ENCODE peak calls at places on chromosomes 3 and 15, in ten cellular contexts. One of them, this sample, is unnamed.

GRCh38 chr15:92650256-92650655 is 5.3 kb downstream of the FAM174B start:
- DNase-seq in AG09309: no peak
- DNase-seq in memory B cell: no peak
- DNase-seq in anterior cingulate cortex: peak
- DNase-seq in dorsolateral prefrontal cortex: peak
- DNase-seq in right atrium auricular region: no peak
- DNase-seq in T1000: no peak
- DNase-seq in cardiac fibroblast: no peak
- DNase-seq in T-helper 2 cell: no peak
- DNase-seq in mucosa of gallbladder: no peak
- DNase-seq in this sample: no peak

GRCh38 chr3:149085828-149086231 is 503 bp downstream of the HLTF start:
- DNase-seq in cardiac fibroblast: peak
- DNase-seq in anterior cingulate cortex: peak
- DNase-seq in AG09309: no peak
- DNase-seq in dorsolateral prefrontal cortex: no peak
- DNase-seq in T1000: no peak
- DNase-seq in T-helper 2 cell: peak
- DNase-seq in memory B cell: peak
- DNase-seq in mucosa of gallbladder: no peak
- DNase-seq in right atrium auricular region: no peak
- DNase-seq in this sample: peak

GRCh38 chr3:16286161-16286560 is 21.1 kb downstream of the OXNAD1 start:
- DNase-seq in T1000: no peak
- DNase-seq in anterior cingulate cortex: no peak
- DNase-seq in mucosa of gallbladder: no peak
- DNase-seq in cardiac fibroblast: no peak
- DNase-seq in memory B cell: no peak
- DNase-seq in right atrium auricular region: no peak
- DNase-seq in dorsolateral prefrontal cortex: no peak
- DNase-seq in T-helper 2 cell: peak
- DNase-seq in AG09309: no peak
- DNase-seq in this sample: peak

GRCh38 chr3:70815817-70816216 is 503.4 kb upstream of the MDFIC2 start:
- DNase-seq in anterior cingulate cortex: no peak
- DNase-seq in T-helper 2 cell: no peak
- DNase-seq in AG09309: no peak
- DNase-seq in cardiac fibroblast: no peak
- DNase-seq in memory B cell: no peak
- DNase-seq in T1000: no peak
- DNase-seq in right atrium auricular region: no peak
- DNase-seq in mucosa of gallbladder: no peak
- DNase-seq in dorsolateral prefrontal cortex: no peak
- DNase-seq in this sample: no peak

GRCh38 chr3:22439626-22440025 is 688.6 kb upstream of the ZNF385D start:
- DNase-seq in memory B cell: no peak
- DNase-seq in mucosa of gallbladder: no peak
- DNase-seq in anterior cingulate cortex: no peak
- DNase-seq in right atrium auricular region: no peak
- DNase-seq in T1000: no peak
- DNase-seq in cardiac fibroblast: no peak
- DNase-seq in AG09309: no peak
- DNase-seq in T-helper 2 cell: no peak
- DNase-seq in dorsolateral prefrontal cortex: no peak
- DNase-seq in this sample: no peak

GRCh38 chr15:70222632-70223031 is 124.9 kb upstream of the TLE3 start:
- DNase-seq in anterior cingulate cortex: no peak
- DNase-seq in right atrium auricular region: no peak
- DNase-seq in T1000: no peak
- DNase-seq in dorsolateral prefrontal cortex: no peak
- DNase-seq in mucosa of gallbladder: no peak
- DNase-seq in AG09309: no peak
- DNase-seq in T-helper 2 cell: no peak
- DNase-seq in cardiac fibroblast: no peak
- DNase-seq in memory B cell: no peak
- DNase-seq in this sample: no peak

GRCh38 chr3:24843955-24844354 is 349.3 kb upstream of the THRB start:
- DNase-seq in T1000: no peak
- DNase-seq in cardiac fibroblast: no peak
- DNase-seq in AG09309: no peak
- DNase-seq in memory B cell: no peak
- DNase-seq in right atrium auricular region: no peak
- DNase-seq in T-helper 2 cell: no peak
- DNase-seq in anterior cingulate cortex: no peak
- DNase-seq in mucosa of gallbladder: no peak
- DNase-seq in dorsolateral prefrontal cortex: no peak
- DNase-seq in this sample: no peak

GRCh38 chr15:39125904-39126303 is 455.0 kb upstream of the THBS1 start:
- DNase-seq in T-helper 2 cell: peak
- DNase-seq in right atrium auricular region: no peak
- DNase-seq in AG09309: no peak
- DNase-seq in cardiac fibroblast: peak
- DNase-seq in T1000: no peak
- DNase-seq in mucosa of gallbladder: no peak
- DNase-seq in anterior cingulate cortex: no peak
- DNase-seq in dorsolateral prefrontal cortex: no peak
- DNase-seq in memory B cell: no peak
- DNase-seq in this sample: peak

GRCh38 chr3:140378571-140379340 is 299.1 kb upstream of the TRIM42 start:
- DNase-seq in mucosa of gallbladder: no peak
- DNase-seq in cardiac fibroblast: no peak
- DNase-seq in anterior cingulate cortex: peak
- DNase-seq in T-helper 2 cell: no peak
- DNase-seq in memory B cell: no peak
- DNase-seq in AG09309: no peak
- DNase-seq in T1000: no peak
- DNase-seq in right atrium auricular region: no peak
- DNase-seq in dorsolateral prefrontal cortex: peak
- DNase-seq in this sample: no peak

GRCh38 chr3:151838574-151839312 is 24.8 kb downstream of the AADAC start:
- DNase-seq in T-helper 2 cell: peak
- DNase-seq in memory B cell: peak
- DNase-seq in anterior cingulate cortex: peak
- DNase-seq in mucosa of gallbladder: peak
- DNase-seq in T1000: peak
- DNase-seq in cardiac fibroblast: peak
- DNase-seq in AG09309: peak
- DNase-seq in dorsolateral prefrontal cortex: no peak
- DNase-seq in right atrium auricular region: no peak
- DNase-seq in this sample: no peak

GRCh38 chr3:121718205-121718846 is 31.2 kb downstream of the GOLGB1 start:
- DNase-seq in T-helper 2 cell: peak
- DNase-seq in dorsolateral prefrontal cortex: no peak
- DNase-seq in memory B cell: no peak
- DNase-seq in mucosa of gallbladder: no peak
- DNase-seq in right atrium auricular region: no peak
- DNase-seq in anterior cingulate cortex: no peak
- DNase-seq in T1000: no peak
- DNase-seq in AG09309: no peak
- DNase-seq in cardiac fibroblast: no peak
- DNase-seq in this sample: no peak

GRCh38 chr3:162538466-162538865 is 1041.9 kb downstream of the OTOL1 start:
- DNase-seq in memory B cell: no peak
- DNase-seq in mucosa of gallbladder: no peak
- DNase-seq in AG09309: no peak
- DNase-seq in T-helper 2 cell: no peak
- DNase-seq in right atrium auricular region: no peak
- DNase-seq in T1000: no peak
- DNase-seq in dorsolateral prefrontal cortex: no peak
- DNase-seq in cardiac fibroblast: no peak
- DNase-seq in anterior cingulate cortex: no peak
- DNase-seq in this sample: no peak

GRCh38 chr15:31483053-31483923 is 156.7 kb downstream of the KLF13 start:
- DNase-seq in right atrium auricular region: no peak
- DNase-seq in T-helper 2 cell: peak
- DNase-seq in cardiac fibroblast: no peak
- DNase-seq in dorsolateral prefrontal cortex: peak
- DNase-seq in mucosa of gallbladder: no peak
- DNase-seq in T1000: no peak
- DNase-seq in anterior cingulate cortex: no peak
- DNase-seq in memory B cell: peak
- DNase-seq in AG09309: no peak
- DNase-seq in this sample: peak

GRCh38 chr15:98715890-98716443 is 67.6 kb downstream of the IGF1R start:
- DNase-seq in right atrium auricular region: no peak
- DNase-seq in memory B cell: no peak
- DNase-seq in AG09309: no peak
- DNase-seq in T1000: no peak
- DNase-seq in anterior cingulate cortex: no peak
- DNase-seq in dorsolateral prefrontal cortex: no peak
- DNase-seq in T-helper 2 cell: no peak
- DNase-seq in mucosa of gallbladder: no peak
- DNase-seq in cardiac fibroblast: no peak
- DNase-seq in this sample: no peak

GRCh38 chr3:24678441-24678865 is 183.8 kb upstream of the THRB start:
- DNase-seq in cardiac fibroblast: peak
- DNase-seq in AG09309: peak
- DNase-seq in right atrium auricular region: no peak
- DNase-seq in T-helper 2 cell: peak
- DNase-seq in T1000: no peak
- DNase-seq in dorsolateral prefrontal cortex: no peak
- DNase-seq in mucosa of gallbladder: no peak
- DNase-seq in anterior cingulate cortex: peak
- DNase-seq in memory B cell: no peak
- DNase-seq in this sample: no peak

GRCh38 chr3:20160230-20160629 is 25.8 kb downstream of the SGO1 start:
- DNase-seq in T1000: no peak
- DNase-seq in anterior cingulate cortex: no peak
- DNase-seq in cardiac fibroblast: no peak
- DNase-seq in AG09309: no peak
- DNase-seq in memory B cell: no peak
- DNase-seq in mucosa of gallbladder: no peak
- DNase-seq in dorsolateral prefrontal cortex: no peak
- DNase-seq in T-helper 2 cell: peak
- DNase-seq in right atrium auricular region: no peak
- DNase-seq in this sample: no peak

GRCh38 chr15:70672081-70672480 is 91.3 kb downstream of the UACA start:
- DNase-seq in anterior cingulate cortex: no peak
- DNase-seq in memory B cell: no peak
- DNase-seq in mucosa of gallbladder: no peak
- DNase-seq in cardiac fibroblast: no peak
- DNase-seq in dorsolateral prefrontal cortex: no peak
- DNase-seq in AG09309: no peak
- DNase-seq in T1000: no peak
- DNase-seq in right atrium auricular region: no peak
- DNase-seq in T-helper 2 cell: peak
- DNase-seq in this sample: no peak

GRCh38 chr15:64464271-64465005 is 4.1 kb downstream of the ZNF609 start:
- DNase-seq in memory B cell: no peak
- DNase-seq in T-helper 2 cell: peak
- DNase-seq in T1000: no peak
- DNase-seq in right atrium auricular region: no peak
- DNase-seq in cardiac fibroblast: no peak
- DNase-seq in mucosa of gallbladder: no peak
- DNase-seq in dorsolateral prefrontal cortex: no peak
- DNase-seq in anterior cingulate cortex: no peak
- DNase-seq in AG09309: no peak
- DNase-seq in this sample: no peak

GRCh38 chr3:72960812-72961518 is 35.6 kb upstream of the PPP4R2 start:
- DNase-seq in memory B cell: no peak
- DNase-seq in T1000: no peak
- DNase-seq in T-helper 2 cell: peak
- DNase-seq in cardiac fibroblast: peak
- DNase-seq in AG09309: peak
- DNase-seq in dorsolateral prefrontal cortex: no peak
- DNase-seq in mucosa of gallbladder: peak
- DNase-seq in anterior cingulate cortex: no peak
- DNase-seq in right atrium auricular region: peak
- DNase-seq in this sample: no peak

This sample was measured in T-helper 17 cell.